ENCODE peak calls at places on chromosome 6, in seven cellular contexts. One of them, this sample, is unnamed.

GRCh38 chr6:21115111-21115510 is 478.4 kb upstream of the SOX4 start:
- DNase-seq in GM04503: peak
- DNase-seq in K562: no peak
- DNase-seq in brain microvascular endothelial cell: peak
- DNase-seq in EL: no peak
- DNase-seq in ureter: no peak
- DNase-seq in GM13976: no peak
- DNase-seq in this sample: no peak

GRCh38 chr6:141203902-141204575 is 928.7 kb upstream of the GJE1 start:
- DNase-seq in GM04503: no peak
- DNase-seq in K562: no peak
- DNase-seq in brain microvascular endothelial cell: peak
- DNase-seq in EL: peak
- DNase-seq in ureter: no peak
- DNase-seq in GM13976: no peak
- DNase-seq in this sample: no peak

GRCh38 chr6:155155787-155156447 is 107.9 kb upstream of the CLDN20 start:
- DNase-seq in GM04503: no peak
- DNase-seq in K562: no peak
- DNase-seq in brain microvascular endothelial cell: no peak
- DNase-seq in EL: no peak
- DNase-seq in ureter: no peak
- DNase-seq in GM13976: no peak
- DNase-seq in this sample: no peak

GRCh38 chr6:140921366-140922226 is 1211.1 kb upstream of the GJE1 start:
- DNase-seq in GM04503: peak
- DNase-seq in K562: peak
- DNase-seq in brain microvascular endothelial cell: peak
- DNase-seq in EL: peak
- DNase-seq in ureter: no peak
- DNase-seq in GM13976: no peak
- DNase-seq in this sample: peak

GRCh38 chr6:29887819-29888581 is 54.3 kb upstream of the HLA-A start:
- DNase-seq in GM04503: no peak
- DNase-seq in K562: no peak
- DNase-seq in brain microvascular endothelial cell: peak
- DNase-seq in EL: peak
- DNase-seq in ureter: peak
- DNase-seq in GM13976: peak
- DNase-seq in this sample: peak

GRCh38 chr6:98946877-98947410 is 802 bp downstream of the FBXL4 start:
- DNase-seq in GM04503: no peak
- DNase-seq in K562: no peak
- DNase-seq in brain microvascular endothelial cell: no peak
- DNase-seq in EL: peak
- DNase-seq in ureter: no peak
- DNase-seq in GM13976: no peak
- DNase-seq in this sample: peak

GRCh38 chr6:107185570-107185969 is 70.3 kb upstream of the BEND3 start:
- DNase-seq in GM04503: no peak
- DNase-seq in K562: no peak
- DNase-seq in brain microvascular endothelial cell: peak
- DNase-seq in EL: peak
- DNase-seq in ureter: no peak
- DNase-seq in GM13976: no peak
- DNase-seq in this sample: no peak

GRCh38 chr6:17281100-17281496 is at the start of gene RBM24:
- DNase-seq in GM04503: no peak
- DNase-seq in K562: no peak
- DNase-seq in brain microvascular endothelial cell: peak
- DNase-seq in EL: peak
- DNase-seq in ureter: peak
- DNase-seq in GM13976: peak
- DNase-seq in this sample: peak

GRCh38 chr6:28336284-28337024 is 506 bp upstream of the ZSCAN31 start:
- DNase-seq in GM04503: no peak
- DNase-seq in K562: peak
- DNase-seq in brain microvascular endothelial cell: peak
- DNase-seq in EL: peak
- DNase-seq in ureter: peak
- DNase-seq in GM13976: peak
- DNase-seq in this sample: peak

GRCh38 chr6:160039441-160039840 is 70.6 kb downstream of the IGF2R start:
- DNase-seq in GM04503: no peak
- DNase-seq in K562: no peak
- DNase-seq in brain microvascular endothelial cell: no peak
- DNase-seq in EL: no peak
- DNase-seq in ureter: no peak
- DNase-seq in GM13976: no peak
- DNase-seq in this sample: no peak

GRCh38 chr6:27512525-27512924 is 39.6 kb upstream of the ZNF184 start:
- DNase-seq in GM04503: no peak
- DNase-seq in K562: no peak
- DNase-seq in brain microvascular endothelial cell: no peak
- DNase-seq in EL: no peak
- DNase-seq in ureter: no peak
- DNase-seq in GM13976: no peak
- DNase-seq in this sample: no peak

GRCh38 chr6:41689171-41690008 is 46.0 kb downstream of the TFEB start:
- DNase-seq in GM04503: no peak
- DNase-seq in K562: no peak
- DNase-seq in brain microvascular endothelial cell: no peak
- DNase-seq in EL: peak
- DNase-seq in ureter: no peak
- DNase-seq in GM13976: no peak
- DNase-seq in this sample: no peak

GRCh38 chr6:56802570-56802969 is 152.3 kb upstream of the BEND6 start:
- DNase-seq in GM04503: no peak
- DNase-seq in K562: no peak
- DNase-seq in brain microvascular endothelial cell: peak
- DNase-seq in EL: peak
- DNase-seq in ureter: no peak
- DNase-seq in GM13976: no peak
- DNase-seq in this sample: no peak

GRCh38 chr6:35496036-35496850 is 636 bp downstream of the TEAD3 start:
- DNase-seq in GM04503: no peak
- DNase-seq in K562: peak
- DNase-seq in brain microvascular endothelial cell: no peak
- DNase-seq in EL: peak
- DNase-seq in ureter: peak
- DNase-seq in GM13976: no peak
- DNase-seq in this sample: peak

GRCh38 chr6:6007311-6008113 is 787 bp upstream of the NRN1 start:
- DNase-seq in GM04503: no peak
- DNase-seq in K562: no peak
- DNase-seq in brain microvascular endothelial cell: peak
- DNase-seq in EL: peak
- DNase-seq in ureter: no peak
- DNase-seq in GM13976: peak
- DNase-seq in this sample: peak

GRCh38 chr6:130156908-130157307 is 65.8 kb downstream of the SAMD3 start:
- DNase-seq in GM04503: no peak
- DNase-seq in K562: no peak
- DNase-seq in brain microvascular endothelial cell: no peak
- DNase-seq in EL: no peak
- DNase-seq in ureter: no peak
- DNase-seq in GM13976: no peak
- DNase-seq in this sample: no peak

GRCh38 chr6:38510205-38510604 is 129.5 kb downstream of the BTBD9 start:
- DNase-seq in GM04503: no peak
- DNase-seq in K562: no peak
- DNase-seq in brain microvascular endothelial cell: peak
- DNase-seq in EL: peak
- DNase-seq in ureter: no peak
- DNase-seq in GM13976: no peak
- DNase-seq in this sample: no peak

GRCh38 chr6:118784641-118785164 is 109.2 kb upstream of the ASF1A start:
- DNase-seq in GM04503: no peak
- DNase-seq in K562: no peak
- DNase-seq in brain microvascular endothelial cell: no peak
- DNase-seq in EL: no peak
- DNase-seq in ureter: no peak
- DNase-seq in GM13976: no peak
- DNase-seq in this sample: no peak

GRCh38 chr6:30891450-30891723 is 7.1 kb downstream of the DDR1 start:
- DNase-seq in GM04503: no peak
- DNase-seq in K562: no peak
- DNase-seq in brain microvascular endothelial cell: no peak
- DNase-seq in EL: no peak
- DNase-seq in ureter: no peak
- DNase-seq in GM13976: no peak
- DNase-seq in this sample: no peak

GRCh38 chr6:22613695-22614094 is 44.3 kb downstream of the HDGFL1 start:
- DNase-seq in GM04503: peak
- DNase-seq in K562: no peak
- DNase-seq in brain microvascular endothelial cell: peak
- DNase-seq in EL: peak
- DNase-seq in ureter: no peak
- DNase-seq in GM13976: no peak
- DNase-seq in this sample: no peak

GRCh38 chr6:34237722-34238506 is 1.2 kb downstream of the HMGA1 start:
- DNase-seq in GM04503: no peak
- DNase-seq in K562: peak
- DNase-seq in brain microvascular endothelial cell: no peak
- DNase-seq in EL: peak
- DNase-seq in ureter: no peak
- DNase-seq in GM13976: peak
- DNase-seq in this sample: peak

GRCh38 chr6:24864345-24864744 is 65.6 kb upstream of the ARMH2 start:
- DNase-seq in GM04503: no peak
- DNase-seq in K562: no peak
- DNase-seq in brain microvascular endothelial cell: peak
- DNase-seq in EL: peak
- DNase-seq in ureter: no peak
- DNase-seq in GM13976: no peak
- DNase-seq in this sample: no peak

GRCh38 chr6:32905078-32905477 is 35.8 kb downstream of the HLA-DMB start:
- DNase-seq in GM04503: no peak
- DNase-seq in K562: no peak
- DNase-seq in brain microvascular endothelial cell: no peak
- DNase-seq in EL: no peak
- DNase-seq in ureter: no peak
- DNase-seq in GM13976: no peak
- DNase-seq in this sample: no peak

GRCh38 chr6:126268087-126268486 is 71.8 kb upstream of the CENPW start:
- DNase-seq in GM04503: no peak
- DNase-seq in K562: peak
- DNase-seq in brain microvascular endothelial cell: no peak
- DNase-seq in EL: no peak
- DNase-seq in ureter: no peak
- DNase-seq in GM13976: peak
- DNase-seq in this sample: no peak

GRCh38 chr6:168951224-168951616 is 302.4 kb downstream of the THBS2 start:
- DNase-seq in GM04503: no peak
- DNase-seq in K562: no peak
- DNase-seq in brain microvascular endothelial cell: no peak
- DNase-seq in EL: no peak
- DNase-seq in ureter: no peak
- DNase-seq in GM13976: no peak
- DNase-seq in this sample: no peak

GRCh38 chr6:160962835-160963623 is 28.5 kb upstream of the MAP3K4 start:
- DNase-seq in GM04503: no peak
- DNase-seq in K562: no peak
- DNase-seq in brain microvascular endothelial cell: no peak
- DNase-seq in EL: no peak
- DNase-seq in ureter: no peak
- DNase-seq in GM13976: no peak
- DNase-seq in this sample: no peak

GRCh38 chr6:13724174-13724573 is 12.5 kb upstream of the RANBP9 start:
- DNase-seq in GM04503: no peak
- DNase-seq in K562: no peak
- DNase-seq in brain microvascular endothelial cell: no peak
- DNase-seq in EL: peak
- DNase-seq in ureter: no peak
- DNase-seq in GM13976: no peak
- DNase-seq in this sample: no peak